ENCODE peak calls at places on chromosomes 6 and 20, in eight cellular contexts. J is HFFc6, W is uterus, C is choroid plexus epithelial cell, U is K562, Y is upper lobe of right lung, V is fibroblast of pulmonary artery, Q is thoracic aorta. M is an unnamed sample.

GRCh38 chr6:116175344-116175743 is 49.4 kb upstream of the COL10A1 start:
- DNase-seq in J (no peak), W (no peak), C (no peak), U (no peak), Y (no peak), V (no peak), Q (no peak), M (no peak)

GRCh38 chr6:39496951-39497350 is 174.4 kb upstream of the KCNK16 start:
- DNase-seq in J (no peak), W (peak; percentile 54), C (peak; percentile 65), U (no peak), Y (no peak), V (peak; percentile 81), Q (peak; percentile 7), M (no peak)

GRCh38 chr6:3516094-3516493 is 59.2 kb upstream of the SLC22A23 start:
- DNase-seq in J (peak; percentile 18), W (no peak), C (no peak), U (no peak), Y (no peak), V (no peak), Q (no peak), M (no peak)

GRCh38 chr6:106609699-106610098 is 19.6 kb downstream of the RTN4IP1 start:
- DNase-seq in J (no peak), W (no peak), C (peak; percentile 44), U (peak; percentile 32), Y (no peak), V (no peak), Q (no peak), M (no peak)

GRCh38 chr20:59042151-59042795 is at the start of gene PRELID3B:
- DNase-seq in J (no peak), W (no peak), C (peak; percentile 25), U (peak; percentile 70), Y (no peak), V (no peak), Q (no peak), M (no peak)

GRCh38 chr6:158835616-158836221 is 16.6 kb upstream of the EZR start:
- DNase-seq in J (no peak), W (no peak), C (no peak), U (peak; percentile 92), Y (peak; percentile 87), V (peak; percentile 77), Q (no peak), M (no peak)

GRCh38 chr20:25076731-25077609 is 5.0 kb downstream of the VSX1 start:
- DNase-seq in J (no peak), W (peak; percentile 41), C (no peak), U (no peak), Y (no peak), V (peak; percentile 48), Q (no peak), M (peak; percentile 69)

GRCh38 chr6:105769197-105769596 is 316.9 kb upstream of the PRDM1 start:
- DNase-seq in J (no peak), W (no peak), C (no peak), U (no peak), Y (no peak), V (no peak), Q (no peak), M (no peak)

GRCh38 chr20:36116813-36117441 is 37.6 kb upstream of the EPB41L1 start:
- DNase-seq in J (peak; percentile 74), W (no peak), C (peak; percentile 44), U (no peak), Y (no peak), V (peak; percentile 64), Q (no peak), M (no peak)

GRCh38 chr6:1105833-1106400 is 206.0 kb upstream of the FOXQ1 start:
- DNase-seq in J (no peak), W (no peak), C (no peak), U (no peak), Y (no peak), V (no peak), Q (no peak), M (no peak)

GRCh38 chr20:10619427-10619826 is 54.4 kb downstream of the JAG1 start:
- DNase-seq in J (peak; percentile 82), W (no peak), C (peak; percentile 84), U (no peak), Y (no peak), V (peak; percentile 91), Q (no peak), M (no peak)

GRCh38 chr20:31934968-31935764 is 16.7 kb downstream of the PDRG1 start:
- DNase-seq in J (no peak), W (no peak), C (no peak), U (no peak), Y (no peak), V (no peak), Q (no peak), M (no peak)
- TF ChIP-seq CTCF in J (peak; percentile 14), W (no peak), C (peak; percentile 20), U (peak; percentile 31), Y (no peak), V (no peak), Q (no peak), M (no peak)

GRCh38 chr20:53389516-53389915 is 204.1 kb downstream of the ZNF217 start:
- DNase-seq in J (no peak), W (no peak), C (no peak), U (no peak), Y (no peak), V (no peak), Q (no peak), M (no peak)
- TF ChIP-seq CTCF in J (no peak), W (no peak), C (no peak), U (no peak), Y (no peak), V (no peak), Q (no peak), M (no peak)

DNA sequence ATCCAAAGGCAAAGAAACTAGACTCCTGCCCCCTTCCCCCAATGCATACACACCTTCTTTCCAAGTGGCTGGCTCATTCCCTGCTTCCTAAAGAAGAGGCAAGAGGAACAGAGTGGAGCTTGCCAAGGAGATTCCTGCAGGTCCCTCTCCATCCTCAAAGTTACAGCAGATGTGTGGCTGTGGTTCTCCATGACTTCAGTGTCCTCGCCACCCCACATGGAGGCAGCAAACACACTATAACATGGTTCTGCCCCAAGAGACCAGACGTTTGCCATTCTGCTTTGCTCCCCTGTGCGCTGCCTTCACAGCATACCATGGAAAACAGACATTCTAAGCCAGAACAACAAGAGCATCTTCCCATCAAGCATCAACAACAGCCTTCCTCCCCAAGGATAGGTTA is 84.4 kb downstream of the BACH2 start:
- DNase-seq in J (no peak), W (no peak), C (no peak), U (peak; percentile 18), Y (no peak), V (no peak), Q (no peak), M (no peak)
- TF ChIP-seq CTCF in J (peak; percentile 21), W (no peak), C (peak; percentile 7), U (peak; percentile 40), Y (no peak), V (no peak), Q (no peak), M (no peak)

DNA sequence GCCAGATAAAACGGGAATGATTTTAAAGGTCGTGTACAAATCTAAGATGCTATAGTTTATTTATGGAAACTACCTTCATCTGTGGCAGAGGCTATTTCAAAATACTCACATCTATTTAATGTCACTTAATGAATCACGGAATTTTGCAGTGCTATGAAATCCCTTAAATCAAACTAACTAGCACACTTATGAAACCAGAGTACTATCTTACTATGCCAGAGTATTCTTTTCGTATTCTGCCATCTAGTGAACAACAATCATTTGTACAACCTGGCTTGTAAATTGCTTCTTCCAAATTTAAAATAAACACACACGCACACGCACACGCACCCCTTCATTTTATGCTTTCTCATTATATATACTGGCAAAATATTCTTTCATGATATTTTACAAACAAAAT is 78.0 kb upstream of the BMP5 start:
- DNase-seq in J (peak; percentile 43), W (no peak), C (peak; percentile 82), U (no peak), Y (no peak), V (peak; percentile 78), Q (no peak), M (no peak)
- TF ChIP-seq CTCF in J (peak; percentile 72), W (no peak), C (peak; percentile 55), U (no peak), Y (no peak), V (peak; percentile 51), Q (no peak), M (peak; percentile 62)

DNA sequence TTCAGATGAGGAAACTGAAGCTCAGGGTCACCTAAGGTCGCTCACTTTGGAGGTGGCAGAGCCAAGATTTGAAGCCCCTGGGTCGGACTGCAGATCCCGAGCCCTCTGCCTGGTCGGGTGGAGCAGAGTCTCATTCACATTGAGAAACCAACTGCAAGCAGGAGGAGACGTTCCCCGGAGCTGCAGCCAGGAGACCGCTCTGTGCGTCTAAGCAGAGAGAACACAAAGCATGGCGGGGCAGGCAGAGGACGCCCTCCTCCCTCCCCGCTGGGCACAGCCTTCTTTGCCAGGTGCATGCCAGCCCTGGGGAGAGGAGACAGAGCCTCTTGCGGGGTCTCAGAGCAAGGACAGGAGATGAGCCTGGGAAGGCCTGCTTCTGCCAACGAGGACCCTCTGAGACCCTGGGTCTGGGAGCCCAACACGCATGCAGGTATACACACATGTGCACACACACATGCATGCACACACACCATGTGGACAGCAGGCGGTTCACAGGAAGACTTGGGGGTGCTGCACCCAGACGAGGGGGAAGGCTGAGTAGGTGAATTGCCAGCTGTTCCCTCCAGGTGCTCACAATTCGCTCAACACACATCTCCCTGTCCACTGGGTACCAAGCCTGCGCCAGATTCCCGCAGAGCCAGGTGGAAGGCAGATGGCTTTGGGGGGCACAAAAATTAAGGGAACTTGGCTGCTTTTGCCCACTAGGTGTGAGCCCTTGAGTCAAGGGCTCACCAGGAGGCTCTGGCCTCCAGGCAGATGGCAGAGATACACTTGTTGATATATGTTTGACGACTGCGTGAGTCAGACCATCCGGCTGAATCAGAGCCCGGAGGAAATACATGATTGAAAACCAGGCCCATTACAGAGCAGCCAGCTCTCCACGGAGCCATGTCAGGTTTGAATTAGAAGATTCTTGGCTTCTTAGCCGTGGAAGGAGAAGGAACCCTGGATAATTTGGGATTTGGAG is 5.5 kb upstream of the NTSR1 start:
- DNase-seq in J (peak; percentile 94), W (peak; percentile 37), C (peak; percentile 80), U (peak; percentile 38), Y (no peak), V (peak; percentile 81), Q (no peak), M (no peak)
- TF ChIP-seq CTCF in J (peak; percentile 76), W (no peak), C (peak; percentile 42), U (no peak), Y (peak; percentile 7), V (peak; percentile 38), Q (no peak), M (no peak)

GRCh38 chr20:16368645-16369292 is 204.5 kb downstream of the KIF16B start:
- DNase-seq in J (no peak), W (no peak), C (peak; percentile 80), U (no peak), Y (no peak), V (peak; percentile 20), Q (no peak), M (no peak)
- TF ChIP-seq CTCF in J (no peak), W (no peak), C (peak; percentile 32), U (no peak), Y (no peak), V (no peak), Q (peak; percentile 23), M (peak; percentile 18)

M was measured in osteocyte.